ENCODE peak calls at places on chromosomes 4 and X, in six cellular contexts. L, W, E, C, T and X are unnamed samples.

GRCh38 chr4:71113294-71113693 is 119.8 kb downstream of the DCK start:
- DNase-seq in L (no peak), E (no peak), W (no peak), C (no peak), T (no peak), X (no peak)

GRCh38 chr4:85745939-85746338 is 271.0 kb downstream of the ARHGAP24 start:
- DNase-seq in E (no peak), C (no peak), T (no peak), L (no peak), W (no peak), X (no peak)

GRCh38 chrX:51568586-51568985 is 50.1 kb downstream of the CENPVL3 start:
- DNase-seq in C (peak), L (peak), W (no peak), E (no peak), T (no peak), X (no peak)

GRCh38 chr4:4866833-4867744 is 7.6 kb downstream of the MSX1 start:
- DNase-seq in T (no peak), C (no peak), E (no peak), L (no peak), W (no peak), X (no peak)

GRCh38 chrX:15274946-15275345 is 5.1 kb upstream of the ASB9 start:
- DNase-seq in W (no peak), T (no peak), C (no peak), L (no peak), E (no peak), X (no peak)

GRCh38 chr4:7242766-7243165 is 50.4 kb downstream of the SORCS2 start:
- DNase-seq in T (no peak), L (no peak), W (no peak), C (no peak), E (no peak), X (no peak)

GRCh38 chr4:40199999-40200880 is 3.4 kb downstream of the RHOH start:
- DNase-seq in C (no peak), W (no peak), T (peak), E (peak), L (no peak), X (no peak)

GRCh38 chrX:140360284-140360683 is 144.6 kb downstream of the SOX3 start:
- DNase-seq in L (no peak), W (no peak), C (no peak), T (no peak), E (no peak), X (no peak)